ENCODE peak calls at places on chromosomes 11 and 22, in ten cellular contexts. One of them, this sample, is unnamed. For H3K27me3, the result is how much of the 10 kb centered on the place peaks cover.

GRCh38 chr22:46726066-46726985 is 11.7 kb downstream of the CERK start:
- DNase-seq in tibial nerve: no peak
- DNase-seq in suprapubic skin: no peak
- DNase-seq in esophagus muscularis mucosa: no peak
- DNase-seq in GM12878: no peak
- DNase-seq in K562: no peak
- DNase-seq in transverse colon: no peak
- DNase-seq in ovary: no peak
- DNase-seq in stomach: no peak
- DNase-seq in H1: no peak
- DNase-seq in this sample: no peak

GRCh38 chr11:103257360-103257759 is 148.1 kb downstream of the DYNC2H1 start:
- DNase-seq in tibial nerve: no peak
- DNase-seq in suprapubic skin: no peak
- DNase-seq in esophagus muscularis mucosa: no peak
- DNase-seq in GM12878: no peak
- DNase-seq in K562: no peak
- DNase-seq in transverse colon: no peak
- DNase-seq in ovary: no peak
- DNase-seq in stomach: no peak
- DNase-seq in H1: no peak
- DNase-seq in this sample: no peak

GRCh38 chr11:2787816-2788750 is 88.3 kb upstream of the KCNQ1OT1 start:
- DNase-seq in tibial nerve: no peak
- DNase-seq in suprapubic skin: peak
- DNase-seq in esophagus muscularis mucosa: peak
- DNase-seq in GM12878: no peak
- DNase-seq in K562: peak
- DNase-seq in transverse colon: peak
- DNase-seq in ovary: no peak
- DNase-seq in stomach: peak
- DNase-seq in H1: no peak
- DNase-seq in this sample: peak

GRCh38 chr11:78838417-78838816 is 263.8 kb upstream of the NARS2 start:
- DNase-seq in tibial nerve: no peak
- DNase-seq in suprapubic skin: no peak
- DNase-seq in esophagus muscularis mucosa: no peak
- DNase-seq in GM12878: no peak
- DNase-seq in K562: no peak
- DNase-seq in transverse colon: no peak
- DNase-seq in ovary: no peak
- DNase-seq in stomach: no peak
- DNase-seq in H1: no peak
- DNase-seq in this sample: no peak

GRCh38 chr22:26674211-26675190 is 17.1 kb downstream of the MIAT start:
- DNase-seq in tibial nerve: no peak
- DNase-seq in suprapubic skin: no peak
- DNase-seq in esophagus muscularis mucosa: no peak
- DNase-seq in GM12878: peak
- DNase-seq in K562: peak
- DNase-seq in transverse colon: peak
- DNase-seq in ovary: no peak
- DNase-seq in stomach: no peak
- DNase-seq in H1: no peak
- DNase-seq in this sample: no peak

GRCh38 chr11:19040051-19040450 is 20.5 kb downstream of the MRGPRX2 start:
- DNase-seq in tibial nerve: no peak
- DNase-seq in suprapubic skin: no peak
- DNase-seq in esophagus muscularis mucosa: no peak
- DNase-seq in GM12878: no peak
- DNase-seq in K562: no peak
- DNase-seq in transverse colon: no peak
- DNase-seq in ovary: no peak
- DNase-seq in stomach: no peak
- DNase-seq in H1: no peak
- DNase-seq in this sample: no peak

GRCh38 chr22:33314316-33314715 is 256.1 kb upstream of the SYN3 start:
- DNase-seq in tibial nerve: no peak
- DNase-seq in suprapubic skin: no peak
- DNase-seq in esophagus muscularis mucosa: no peak
- DNase-seq in GM12878: no peak
- DNase-seq in K562: no peak
- DNase-seq in transverse colon: no peak
- DNase-seq in ovary: no peak
- DNase-seq in stomach: no peak
- DNase-seq in H1: no peak
- DNase-seq in this sample: no peak

GRCh38 chr11:131737357-131737756 is 366.9 kb downstream of the NTM start:
- DNase-seq in tibial nerve: no peak
- DNase-seq in suprapubic skin: no peak
- DNase-seq in esophagus muscularis mucosa: no peak
- DNase-seq in GM12878: no peak
- DNase-seq in K562: no peak
- DNase-seq in transverse colon: no peak
- DNase-seq in ovary: no peak
- DNase-seq in stomach: no peak
- DNase-seq in H1: no peak
- DNase-seq in this sample: no peak

GRCh38 chr22:11626422-11626773 is 3901.6 kb upstream of the OR11H1 start:
- DNase-seq in tibial nerve: no peak
- DNase-seq in suprapubic skin: no peak
- DNase-seq in esophagus muscularis mucosa: no peak
- DNase-seq in GM12878: no peak
- DNase-seq in K562: no peak
- DNase-seq in transverse colon: no peak
- DNase-seq in ovary: no peak
- DNase-seq in stomach: no peak
- DNase-seq in H1: no peak
- DNase-seq in this sample: no peak

GRCh38 chr22:45496451-45496941 is 6.2 kb upstream of the FBLN1 start:
- DNase-seq in tibial nerve: no peak
- DNase-seq in suprapubic skin: no peak
- DNase-seq in esophagus muscularis mucosa: no peak
- DNase-seq in GM12878: no peak
- DNase-seq in K562: no peak
- DNase-seq in transverse colon: no peak
- DNase-seq in ovary: peak
- DNase-seq in stomach: no peak
- DNase-seq in H1: no peak
- DNase-seq in this sample: peak

GRCh38 chr22:45490836-45491235 is 11.8 kb upstream of the FBLN1 start:
- DNase-seq in tibial nerve: no peak
- DNase-seq in suprapubic skin: no peak
- DNase-seq in esophagus muscularis mucosa: no peak
- DNase-seq in GM12878: no peak
- DNase-seq in K562: no peak
- DNase-seq in transverse colon: no peak
- DNase-seq in ovary: no peak
- DNase-seq in stomach: no peak
- DNase-seq in H1: no peak
- DNase-seq in this sample: no peak

GRCh38 chr22:45497268-45497667 is 5.4 kb upstream of the FBLN1 start:
- DNase-seq in tibial nerve: no peak
- DNase-seq in suprapubic skin: no peak
- DNase-seq in esophagus muscularis mucosa: no peak
- DNase-seq in GM12878: no peak
- DNase-seq in K562: no peak
- DNase-seq in transverse colon: no peak
- DNase-seq in ovary: no peak
- DNase-seq in stomach: no peak
- DNase-seq in H1: no peak
- DNase-seq in this sample: no peak

GRCh38 chr22:45491841-45492240 is 10.8 kb upstream of the FBLN1 start:
- DNase-seq in tibial nerve: no peak
- DNase-seq in suprapubic skin: no peak
- DNase-seq in esophagus muscularis mucosa: no peak
- DNase-seq in GM12878: no peak
- DNase-seq in K562: no peak
- DNase-seq in transverse colon: no peak
- DNase-seq in ovary: no peak
- DNase-seq in stomach: no peak
- DNase-seq in H1: no peak
- DNase-seq in this sample: no peak

GRCh38 chr22:45493286-45493771 is 9.4 kb upstream of the FBLN1 start:
- DNase-seq in tibial nerve: no peak
- DNase-seq in suprapubic skin: no peak
- DNase-seq in esophagus muscularis mucosa: no peak
- DNase-seq in GM12878: no peak
- DNase-seq in K562: no peak
- DNase-seq in transverse colon: no peak
- DNase-seq in ovary: peak
- DNase-seq in stomach: no peak
- DNase-seq in H1: no peak
- DNase-seq in this sample: peak
- H3K27me3 ChIP-seq in tibial nerve: under half
- H3K27me3 ChIP-seq in suprapubic skin: under half
- H3K27me3 ChIP-seq in esophagus muscularis mucosa: under half
- H3K27me3 ChIP-seq in GM12878: under half
- H3K27me3 ChIP-seq in K562: under half
- H3K27me3 ChIP-seq in transverse colon: under half
- H3K27me3 ChIP-seq in ovary: under half
- H3K27me3 ChIP-seq in stomach: under half
- H3K27me3 ChIP-seq in H1: under half
- H3K27me3 ChIP-seq in this sample: under half

DNA sequence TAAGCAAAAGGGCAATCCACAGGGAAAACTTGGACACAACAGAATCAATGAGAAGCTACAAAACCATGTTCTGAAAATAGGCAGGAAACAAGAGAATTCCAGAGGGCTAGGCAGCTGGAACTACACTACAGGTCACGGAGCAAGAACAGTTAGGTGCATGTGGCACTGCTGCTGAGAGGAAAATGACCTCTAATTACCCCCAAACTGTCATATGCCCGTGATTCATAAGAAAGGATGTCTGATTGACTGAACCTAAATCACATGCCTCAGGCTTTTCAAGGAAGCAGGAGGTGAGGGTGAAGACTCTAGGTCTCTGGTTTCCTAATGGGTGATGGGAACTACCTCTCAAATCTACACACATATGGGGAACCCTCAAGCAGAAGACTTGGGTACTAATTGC is 17.9 kb upstream of the RRAS2 start:
- DNase-seq in tibial nerve: no peak
- DNase-seq in suprapubic skin: no peak
- DNase-seq in esophagus muscularis mucosa: no peak
- DNase-seq in GM12878: no peak
- DNase-seq in K562: no peak
- DNase-seq in transverse colon: no peak
- DNase-seq in ovary: no peak
- DNase-seq in stomach: no peak
- DNase-seq in H1: no peak
- DNase-seq in this sample: no peak
- H3K27ac ChIP-seq in tibial nerve: no peak
- H3K27ac ChIP-seq in suprapubic skin: no peak
- H3K27ac ChIP-seq in esophagus muscularis mucosa: no peak
- H3K27ac ChIP-seq in GM12878: no peak
- H3K27ac ChIP-seq in K562: no peak
- H3K27ac ChIP-seq in transverse colon: no peak
- H3K27ac ChIP-seq in ovary: no peak
- H3K27ac ChIP-seq in stomach: no peak
- H3K27ac ChIP-seq in H1: no peak
- H3K27ac ChIP-seq in this sample: no peak

GRCh38 chr11:130040281-130040940 is 29.3 kb upstream of the APLP2 start:
- DNase-seq in tibial nerve: no peak
- DNase-seq in suprapubic skin: no peak
- DNase-seq in esophagus muscularis mucosa: no peak
- DNase-seq in GM12878: no peak
- DNase-seq in K562: no peak
- DNase-seq in transverse colon: no peak
- DNase-seq in ovary: no peak
- DNase-seq in stomach: no peak
- DNase-seq in H1: no peak
- DNase-seq in this sample: no peak

GRCh38 chr11:130043575-130043974 is 26.1 kb upstream of the APLP2 start:
- DNase-seq in tibial nerve: peak
- DNase-seq in suprapubic skin: no peak
- DNase-seq in esophagus muscularis mucosa: no peak
- DNase-seq in GM12878: no peak
- DNase-seq in K562: no peak
- DNase-seq in transverse colon: no peak
- DNase-seq in ovary: no peak
- DNase-seq in stomach: no peak
- DNase-seq in H1: no peak
- DNase-seq in this sample: no peak

GRCh38 chr11:130037881-130038601 is 31.7 kb upstream of the APLP2 start:
- DNase-seq in tibial nerve: no peak
- DNase-seq in suprapubic skin: no peak
- DNase-seq in esophagus muscularis mucosa: no peak
- DNase-seq in GM12878: no peak
- DNase-seq in K562: peak
- DNase-seq in transverse colon: no peak
- DNase-seq in ovary: no peak
- DNase-seq in stomach: no peak
- DNase-seq in H1: no peak
- DNase-seq in this sample: no peak

GRCh38 chr11:130047141-130047540 is 22.6 kb upstream of the APLP2 start:
- DNase-seq in tibial nerve: no peak
- DNase-seq in suprapubic skin: no peak
- DNase-seq in esophagus muscularis mucosa: no peak
- DNase-seq in GM12878: no peak
- DNase-seq in K562: no peak
- DNase-seq in transverse colon: no peak
- DNase-seq in ovary: no peak
- DNase-seq in stomach: no peak
- DNase-seq in H1: no peak
- DNase-seq in this sample: no peak

DNA sequence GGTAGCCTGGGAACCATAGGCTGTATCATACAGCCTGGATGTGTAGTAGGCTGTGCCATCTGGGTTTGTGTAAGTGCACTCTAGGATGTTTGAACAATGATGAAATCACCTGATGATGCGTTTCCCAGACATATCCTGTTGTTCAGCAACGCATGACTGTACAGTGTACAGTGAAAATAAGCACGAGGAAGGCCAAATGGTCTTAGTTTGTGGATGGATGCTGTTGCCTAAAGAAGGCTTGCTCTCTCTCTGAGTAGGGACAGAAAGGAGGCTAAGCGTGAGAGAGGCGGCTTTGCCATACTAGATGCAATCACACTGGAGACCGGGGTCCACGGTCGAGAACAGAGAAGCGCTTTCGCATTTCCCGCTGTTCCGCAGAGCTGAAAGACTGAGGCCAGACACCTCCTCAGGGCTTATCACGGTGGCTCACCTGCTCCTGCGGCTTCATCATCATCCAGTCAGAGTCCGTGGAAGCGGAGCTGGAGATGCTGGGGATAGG is 27.6 kb upstream of the APLP2 start:
- DNase-seq in tibial nerve: no peak
- DNase-seq in suprapubic skin: no peak
- DNase-seq in esophagus muscularis mucosa: no peak
- DNase-seq in GM12878: no peak
- DNase-seq in K562: peak
- DNase-seq in transverse colon: no peak
- DNase-seq in ovary: no peak
- DNase-seq in stomach: no peak
- DNase-seq in H1: no peak
- DNase-seq in this sample: no peak
- TF ChIP-seq EP300 in tibial nerve: peak
- TF ChIP-seq EP300 in suprapubic skin: no peak
- TF ChIP-seq EP300 in esophagus muscularis mucosa: no peak
- TF ChIP-seq EP300 in GM12878: no peak
- TF ChIP-seq EP300 in K562: peak
- TF ChIP-seq EP300 in transverse colon: no peak
- TF ChIP-seq EP300 in ovary: no peak
- TF ChIP-seq EP300 in stomach: no peak
- TF ChIP-seq EP300 in H1: no peak
- TF ChIP-seq EP300 in this sample: no peak

GRCh38 chr11:7532395-7532794 is 18.6 kb downstream of the PPFIBP2 start:
- DNase-seq in tibial nerve: no peak
- DNase-seq in suprapubic skin: no peak
- DNase-seq in esophagus muscularis mucosa: no peak
- DNase-seq in GM12878: no peak
- DNase-seq in K562: no peak
- DNase-seq in transverse colon: no peak
- DNase-seq in ovary: no peak
- DNase-seq in stomach: no peak
- DNase-seq in H1: no peak
- DNase-seq in this sample: no peak
- H3K27me3 ChIP-seq in tibial nerve: under half
- H3K27me3 ChIP-seq in suprapubic skin: under half
- H3K27me3 ChIP-seq in esophagus muscularis mucosa: under half
- H3K27me3 ChIP-seq in GM12878: under half
- H3K27me3 ChIP-seq in K562: under half
- H3K27me3 ChIP-seq in transverse colon: under half
- H3K27me3 ChIP-seq in ovary: under half
- H3K27me3 ChIP-seq in stomach: under half
- H3K27me3 ChIP-seq in H1: under half
- H3K27me3 ChIP-seq in this sample: under half

This sample was measured in sigmoid colon.